ENCODE peak calls at places on chromosomes 12 and 14, in six cellular contexts. A, S, R, F, O and V are unnamed samples.

GRCh38 chr12:108430245-108430644 is 84.8 kb upstream of the FICD start:
- DNase-seq in A (peak; percentile 8), S (no peak), R (no peak), F (no peak), O (no peak), V (no peak)

GRCh38 chr14:68283378-68284123 is 464.0 kb downstream of the RAD51B start:
- DNase-seq in A (no peak), S (no peak), R (no peak), F (no peak), O (no peak), V (no peak)

GRCh38 chr12:12890815-12891645 is at the start of gene GPRC5A:
- DNase-seq in A (peak; percentile 98), S (peak; percentile 78), R (no peak), F (peak; percentile 95), O (peak; percentile 94), V (no peak)

GRCh38 chr14:84131924-84132323 is 1398.0 kb upstream of the FLRT2 start:
- DNase-seq in A (no peak), S (no peak), R (no peak), F (no peak), O (no peak), V (no peak)

GRCh38 chr12:64864319-64864718 is 39.9 kb downstream of the TBC1D30 start:
- DNase-seq in A (no peak), S (no peak), R (no peak), F (no peak), O (no peak), V (peak; percentile 8)

GRCh38 chr12:49547090-49547690 is 8.4 kb downstream of the KCNH3 start:
- DNase-seq in A (no peak), S (no peak), R (no peak), F (no peak), O (no peak), V (no peak)

GRCh38 chr12:11765817-11766794 is 116.6 kb downstream of the ETV6 start:
- DNase-seq in A (peak; percentile 70), S (no peak), R (no peak), F (peak; percentile 15), O (peak; percentile 65), V (no peak)

GRCh38 chr12:19031032-19031431 is 98.5 kb upstream of the PLEKHA5 start:
- DNase-seq in A (peak; percentile 85), S (no peak), R (no peak), F (peak; percentile 21), O (peak; percentile 89), V (no peak)

GRCh38 chr12:15608406-15608805 is 180.8 kb downstream of the EPS8 start:
- DNase-seq in A (no peak), S (no peak), R (no peak), F (no peak), O (no peak), V (no peak)

GRCh38 chr12:97899956-97900355 is 437.4 kb downstream of the RMST start:
- DNase-seq in A (no peak), S (no peak), R (no peak), F (no peak), O (peak; percentile 8), V (no peak)

GRCh38 chr14:57464013-57464730 is 29.5 kb downstream of the CCDC198 start:
- DNase-seq in A (no peak), S (no peak), R (no peak), F (no peak), O (no peak), V (no peak)

GRCh38 chr14:33364536-33364935 is 425.9 kb downstream of the NPAS3 start:
- DNase-seq in A (no peak), S (no peak), R (no peak), F (peak; percentile 68), O (no peak), V (peak; percentile 29)

GRCh38 chr12:47349770-47350408 is 270.1 kb upstream of the AMIGO2 start:
- DNase-seq in A (peak; percentile 68), S (no peak), R (no peak), F (no peak), O (no peak), V (no peak)

GRCh38 chr12:28023156-28023887 is 50.8 kb upstream of the PTHLH start:
- DNase-seq in A (peak; percentile 95), S (no peak), R (no peak), F (no peak), O (peak; percentile 85), V (no peak)

GRCh38 chr14:83777516-83777915 is 1752.4 kb upstream of the FLRT2 start:
- DNase-seq in A (peak; percentile 57), S (no peak), R (no peak), F (no peak), O (peak; percentile 64), V (no peak)

GRCh38 chr14:52703225-52703624 is 3.8 kb upstream of the PSMC6 start:
- DNase-seq in A (peak; percentile 98), S (no peak), R (no peak), F (no peak), O (peak; percentile 91), V (no peak)

GRCh38 chr14:66920196-66920595 is 269.0 kb upstream of the GARIN2 start:
- DNase-seq in A (peak; percentile 17), S (no peak), R (no peak), F (no peak), O (peak; percentile 31), V (no peak)

DNA sequence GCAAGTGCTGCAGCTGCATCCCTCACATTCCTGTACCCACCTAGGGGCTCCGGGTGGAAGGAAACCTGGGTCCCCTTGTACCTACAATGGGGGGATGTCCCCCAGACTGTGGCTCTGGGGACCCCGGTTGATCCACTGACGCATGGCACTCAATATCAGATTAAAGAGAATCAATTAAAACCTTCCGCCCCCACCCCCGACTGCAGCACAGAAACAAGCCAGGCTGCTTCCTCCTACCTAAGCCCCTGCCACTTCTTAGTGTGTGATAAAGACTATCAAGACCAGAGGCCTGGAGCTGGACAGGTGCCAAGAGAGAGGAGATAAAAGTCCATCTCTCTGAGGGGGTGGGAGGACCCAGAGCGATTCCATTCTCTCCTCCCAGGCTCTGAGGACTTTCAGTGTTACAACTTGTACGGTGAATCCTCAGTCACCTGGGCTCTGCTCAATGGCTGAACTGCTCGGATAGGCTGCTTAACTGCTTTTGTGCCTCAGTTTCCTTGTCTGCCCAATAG is 28.2 kb upstream of the RPLP0 start:
- DNase-seq in A (no peak), S (no peak), R (no peak), F (peak; percentile 96), O (peak; percentile 40), V (no peak)
- H2AK5ac ChIP-seq in A (peak overlapping the region; percentile 100), S (peak overlapping the region; percentile 25), R (peak overlapping the region; percentile 97), F (peak overlapping the region; percentile 70), O (peak overlapping the region; percentile 98), V (no peak overlapping the region)

DNA sequence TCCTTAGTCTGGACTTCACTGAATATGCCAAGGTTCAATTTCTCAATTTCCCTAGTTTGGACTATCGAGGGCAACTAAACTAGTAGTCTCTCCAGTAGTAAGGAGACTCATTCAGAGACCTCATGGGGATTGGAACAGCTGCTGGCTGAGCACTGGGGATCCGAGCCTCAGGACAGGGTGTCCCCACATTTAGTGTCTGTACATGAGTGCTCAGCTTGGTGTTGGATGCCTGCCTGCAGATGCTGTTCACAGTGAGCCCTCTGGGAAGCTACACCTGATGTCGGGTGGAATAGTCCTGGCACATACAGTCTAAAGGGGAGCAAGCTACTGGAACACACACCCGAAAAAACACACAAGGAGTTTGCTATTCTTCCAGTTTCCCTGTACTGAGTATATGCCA is 820 bp upstream of the FGF23 start:
- DNase-seq in A (no peak), S (no peak), R (no peak), F (no peak), O (no peak), V (no peak)
- H3K23ac ChIP-seq in A (no peak overlapping the region), S (no peak overlapping the region), R (no peak overlapping the region), F (no peak overlapping the region), O (no peak overlapping the region), V (no peak overlapping the region)

DNA sequence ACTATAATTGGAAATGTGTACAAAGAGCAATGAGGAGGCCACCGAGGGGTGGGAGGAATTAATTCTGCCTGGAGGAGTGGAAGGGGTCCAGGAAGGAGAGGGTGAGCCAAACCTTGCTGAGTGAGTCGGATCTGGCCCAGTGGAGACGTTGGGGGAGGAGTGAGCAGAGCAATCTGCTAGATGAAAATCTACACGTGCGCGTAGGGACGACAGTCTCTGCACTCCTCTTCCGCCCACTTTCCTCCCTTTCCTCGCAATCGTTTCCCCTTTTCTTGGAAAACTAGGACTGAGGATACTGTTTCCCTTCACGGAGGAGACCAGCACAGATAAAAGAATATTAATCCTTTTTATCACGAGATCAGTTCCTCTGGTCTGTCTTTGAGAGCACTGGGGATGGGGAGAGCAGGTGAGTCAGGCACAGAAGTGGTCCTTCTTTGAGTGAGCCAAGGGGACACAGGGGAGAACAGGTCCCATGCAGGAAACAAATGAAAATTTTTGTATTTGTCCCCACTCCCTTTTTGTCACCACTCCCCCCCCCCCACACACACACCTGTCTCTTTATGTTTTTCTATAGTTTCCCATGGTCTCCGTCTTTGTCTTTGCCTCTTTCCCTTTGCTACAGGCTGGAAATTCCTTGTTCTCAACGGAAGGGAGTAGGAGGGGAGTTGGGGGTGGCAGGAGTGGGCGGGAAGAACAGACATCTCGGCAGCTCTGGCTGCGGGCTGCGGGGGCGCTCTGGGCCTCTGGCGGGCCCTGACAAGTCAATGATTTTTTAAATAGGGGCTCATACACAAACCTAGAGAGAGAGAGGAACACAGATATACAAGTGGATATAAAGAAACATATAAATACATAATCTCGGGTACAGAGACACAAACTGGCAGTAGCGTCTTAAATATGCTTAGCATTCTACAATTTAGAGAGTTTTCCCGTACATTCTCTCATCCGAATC is 2.6 kb upstream of the NAB2 start:
- DNase-seq in A (peak; percentile 83), S (peak; percentile 87), R (no peak), F (peak; percentile 89), O (peak; percentile 89), V (peak; percentile 75)
- H2AK5ac ChIP-seq in A (peak overlapping the region; percentile 89), S (no peak overlapping the region), R (peak overlapping the region; percentile 83), F (no peak overlapping the region), O (peak overlapping the region; percentile 23), V (no peak overlapping the region)

GRCh38 chr12:644293-644639 is 19.0 kb downstream of the NINJ2 start:
- DNase-seq in A (no peak), S (no peak), R (no peak), F (no peak), O (no peak), V (no peak)

GRCh38 chr12:644818-645552 is 18.3 kb downstream of the NINJ2 start:
- DNase-seq in A (no peak), S (no peak), R (no peak), F (no peak), O (no peak), V (no peak)

GRCh38 chr12:642633-643477 is 20.4 kb downstream of the NINJ2 start:
- DNase-seq in A (peak; percentile 34), S (peak; percentile 87), R (no peak), F (peak; percentile 92), O (peak; percentile 62), V (peak; percentile 43)

GRCh38 chr12:645563-646071 is 17.6 kb downstream of the NINJ2 start:
- DNase-seq in A (peak; percentile 62), S (no peak), R (no peak), F (peak; percentile 35), O (peak; percentile 77), V (no peak)

DNA sequence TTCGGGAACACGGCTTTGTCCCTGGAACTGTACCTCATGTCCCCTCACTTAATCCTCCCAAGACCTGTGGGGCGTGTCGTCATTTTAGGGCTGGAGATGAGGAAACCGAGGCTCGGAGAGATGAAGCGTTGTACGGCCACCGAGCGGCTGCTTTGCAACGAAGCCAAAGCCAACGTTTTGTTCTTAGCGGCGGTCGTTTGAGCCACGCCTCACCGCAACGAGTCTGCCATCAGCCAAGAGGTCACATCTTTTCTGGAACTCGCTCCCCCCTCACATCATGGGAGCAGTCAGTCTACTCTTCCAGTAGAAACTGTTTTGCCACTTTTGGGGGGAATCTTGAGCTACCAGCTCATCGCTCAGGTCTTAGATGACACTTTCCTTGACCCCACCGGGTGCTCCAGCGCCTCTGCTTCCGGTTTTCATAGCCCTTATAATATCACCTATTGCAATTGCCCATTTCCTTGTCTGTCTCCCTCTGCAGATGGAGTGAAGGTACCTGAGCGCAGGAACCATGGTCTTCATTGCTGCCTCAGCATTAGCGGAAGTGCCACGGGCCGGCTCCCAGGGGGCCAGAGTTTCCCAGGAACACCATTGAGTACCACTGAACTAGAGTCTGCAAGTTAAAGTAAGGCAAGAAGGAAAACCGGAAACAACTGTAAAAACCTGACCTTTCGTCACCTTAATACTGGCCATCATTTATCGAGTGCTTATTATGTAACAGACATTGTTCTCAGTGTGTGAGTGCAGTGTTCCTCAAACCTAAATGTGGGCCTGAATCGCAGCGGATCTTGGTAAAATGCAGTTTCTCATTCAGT is 19.6 kb downstream of the NINJ2 start:
- DNase-seq in A (no peak), S (no peak), R (no peak), F (peak; percentile 33), O (no peak), V (no peak)
- H3K23ac ChIP-seq in A (peak overlapping the region; percentile 92), S (no peak overlapping the region), R (no peak overlapping the region), F (no peak overlapping the region), O (no peak overlapping the region), V (peak overlapping the region; percentile 90)